ENCODE peak calls at places on chromosomes 3 and 15, in eight cellular contexts. One of them, this sample, is unnamed.

GRCh38 chr3:99774467-99774866 is 43.2 kb upstream of the CMSS1 start:
- DNase-seq in HepG2: no peak
- DNase-seq in upper lobe of left lung: no peak
- DNase-seq in ovary: no peak
- DNase-seq in SK-N-SH: no peak
- DNase-seq in transverse colon: no peak
- DNase-seq in A549: no peak
- DNase-seq in tibial nerve: no peak
- DNase-seq in this sample: no peak

GRCh38 chr15:59313703-59314332 is 58.9 kb downstream of the MYO1E start:
- DNase-seq in HepG2: peak
- DNase-seq in upper lobe of left lung: no peak
- DNase-seq in ovary: peak
- DNase-seq in SK-N-SH: no peak
- DNase-seq in transverse colon: peak
- DNase-seq in A549: peak
- DNase-seq in tibial nerve: peak
- DNase-seq in this sample: peak

GRCh38 chr15:101255615-101256350 is 3.9 kb upstream of the CHSY1 start:
- DNase-seq in HepG2: peak
- DNase-seq in upper lobe of left lung: no peak
- DNase-seq in ovary: peak
- DNase-seq in SK-N-SH: no peak
- DNase-seq in transverse colon: no peak
- DNase-seq in A549: peak
- DNase-seq in tibial nerve: no peak
- DNase-seq in this sample: no peak

GRCh38 chr3:135191690-135192089 is 396.6 kb downstream of the EPHB1 start:
- DNase-seq in HepG2: no peak
- DNase-seq in upper lobe of left lung: peak
- DNase-seq in ovary: no peak
- DNase-seq in SK-N-SH: no peak
- DNase-seq in transverse colon: no peak
- DNase-seq in A549: no peak
- DNase-seq in tibial nerve: no peak
- DNase-seq in this sample: no peak

GRCh38 chr15:69357773-69358765 is 56.1 kb upstream of the KIF23 start:
- DNase-seq in HepG2: peak
- DNase-seq in upper lobe of left lung: no peak
- DNase-seq in ovary: peak
- DNase-seq in SK-N-SH: no peak
- DNase-seq in transverse colon: no peak
- DNase-seq in A549: no peak
- DNase-seq in tibial nerve: no peak
- DNase-seq in this sample: peak

GRCh38 chr3:87309601-87310000 is 33.2 kb upstream of the POU1F1 start:
- DNase-seq in HepG2: no peak
- DNase-seq in upper lobe of left lung: no peak
- DNase-seq in ovary: no peak
- DNase-seq in SK-N-SH: no peak
- DNase-seq in transverse colon: no peak
- DNase-seq in A549: peak
- DNase-seq in tibial nerve: no peak
- DNase-seq in this sample: no peak

GRCh38 chr3:176106380-176106779 is 1090.9 kb downstream of the TBL1XR1 start:
- DNase-seq in HepG2: no peak
- DNase-seq in upper lobe of left lung: no peak
- DNase-seq in ovary: no peak
- DNase-seq in SK-N-SH: no peak
- DNase-seq in transverse colon: no peak
- DNase-seq in A549: no peak
- DNase-seq in tibial nerve: no peak
- DNase-seq in this sample: no peak

GRCh38 chr3:45084361-45084760 is 58.3 kb downstream of the CLEC3B start:
- DNase-seq in HepG2: no peak
- DNase-seq in upper lobe of left lung: no peak
- DNase-seq in ovary: no peak
- DNase-seq in SK-N-SH: no peak
- DNase-seq in transverse colon: no peak
- DNase-seq in A549: no peak
- DNase-seq in tibial nerve: no peak
- DNase-seq in this sample: no peak

GRCh38 chr3:7877312-7877711 is 624.3 kb upstream of the LMCD1 start:
- DNase-seq in HepG2: no peak
- DNase-seq in upper lobe of left lung: no peak
- DNase-seq in ovary: no peak
- DNase-seq in SK-N-SH: no peak
- DNase-seq in transverse colon: no peak
- DNase-seq in A549: no peak
- DNase-seq in tibial nerve: no peak
- DNase-seq in this sample: no peak

GRCh38 chr3:43583481-43583880 is 38.3 kb downstream of the ANO10 start:
- DNase-seq in HepG2: no peak
- DNase-seq in upper lobe of left lung: no peak
- DNase-seq in ovary: no peak
- DNase-seq in SK-N-SH: peak
- DNase-seq in transverse colon: no peak
- DNase-seq in A549: peak
- DNase-seq in tibial nerve: no peak
- DNase-seq in this sample: no peak

GRCh38 chr3:46900007-46900292 is 22.4 kb downstream of the PTH1R start:
- DNase-seq in HepG2: no peak
- DNase-seq in upper lobe of left lung: peak
- DNase-seq in ovary: no peak
- DNase-seq in SK-N-SH: peak
- DNase-seq in transverse colon: no peak
- DNase-seq in A549: no peak
- DNase-seq in tibial nerve: no peak
- DNase-seq in this sample: no peak

GRCh38 chr15:78837131-78837530 is 25.9 kb upstream of the ADAMTS7 start:
- DNase-seq in HepG2: no peak
- DNase-seq in upper lobe of left lung: no peak
- DNase-seq in ovary: no peak
- DNase-seq in SK-N-SH: no peak
- DNase-seq in transverse colon: no peak
- DNase-seq in A549: no peak
- DNase-seq in tibial nerve: no peak
- DNase-seq in this sample: no peak

GRCh38 chr3:195609229-195609628 is 25.5 kb upstream of the APOD start:
- DNase-seq in HepG2: no peak
- DNase-seq in upper lobe of left lung: no peak
- DNase-seq in ovary: no peak
- DNase-seq in SK-N-SH: no peak
- DNase-seq in transverse colon: no peak
- DNase-seq in A549: no peak
- DNase-seq in tibial nerve: no peak
- DNase-seq in this sample: peak

GRCh38 chr15:41821831-41822230 is 6.1 kb upstream of the JMJD7 start:
- DNase-seq in HepG2: no peak
- DNase-seq in upper lobe of left lung: no peak
- DNase-seq in ovary: no peak
- DNase-seq in SK-N-SH: no peak
- DNase-seq in transverse colon: no peak
- DNase-seq in A549: no peak
- DNase-seq in tibial nerve: no peak
- DNase-seq in this sample: no peak

GRCh38 chr3:15905041-15905440 is 107.3 kb upstream of the ANKRD28 start:
- DNase-seq in HepG2: no peak
- DNase-seq in upper lobe of left lung: no peak
- DNase-seq in ovary: no peak
- DNase-seq in SK-N-SH: no peak
- DNase-seq in transverse colon: no peak
- DNase-seq in A549: no peak
- DNase-seq in tibial nerve: no peak
- DNase-seq in this sample: no peak

GRCh38 chr3:158404319-158404718 is 166.7 kb upstream of the MLF1 start:
- DNase-seq in HepG2: no peak
- DNase-seq in upper lobe of left lung: no peak
- DNase-seq in ovary: no peak
- DNase-seq in SK-N-SH: no peak
- DNase-seq in transverse colon: no peak
- DNase-seq in A549: no peak
- DNase-seq in tibial nerve: no peak
- DNase-seq in this sample: no peak

GRCh38 chr3:158407844-158408517 is 163.0 kb upstream of the MLF1 start:
- DNase-seq in HepG2: no peak
- DNase-seq in upper lobe of left lung: no peak
- DNase-seq in ovary: no peak
- DNase-seq in SK-N-SH: no peak
- DNase-seq in transverse colon: no peak
- DNase-seq in A549: no peak
- DNase-seq in tibial nerve: no peak
- DNase-seq in this sample: no peak

GRCh38 chr3:158405507-158405906 is 165.5 kb upstream of the MLF1 start:
- DNase-seq in HepG2: no peak
- DNase-seq in upper lobe of left lung: no peak
- DNase-seq in ovary: no peak
- DNase-seq in SK-N-SH: no peak
- DNase-seq in transverse colon: no peak
- DNase-seq in A549: no peak
- DNase-seq in tibial nerve: no peak
- DNase-seq in this sample: no peak

GRCh38 chr3:158403013-158403412 is 168.0 kb upstream of the MLF1 start:
- DNase-seq in HepG2: no peak
- DNase-seq in upper lobe of left lung: no peak
- DNase-seq in ovary: no peak
- DNase-seq in SK-N-SH: peak
- DNase-seq in transverse colon: no peak
- DNase-seq in A549: no peak
- DNase-seq in tibial nerve: no peak
- DNase-seq in this sample: no peak

DNA sequence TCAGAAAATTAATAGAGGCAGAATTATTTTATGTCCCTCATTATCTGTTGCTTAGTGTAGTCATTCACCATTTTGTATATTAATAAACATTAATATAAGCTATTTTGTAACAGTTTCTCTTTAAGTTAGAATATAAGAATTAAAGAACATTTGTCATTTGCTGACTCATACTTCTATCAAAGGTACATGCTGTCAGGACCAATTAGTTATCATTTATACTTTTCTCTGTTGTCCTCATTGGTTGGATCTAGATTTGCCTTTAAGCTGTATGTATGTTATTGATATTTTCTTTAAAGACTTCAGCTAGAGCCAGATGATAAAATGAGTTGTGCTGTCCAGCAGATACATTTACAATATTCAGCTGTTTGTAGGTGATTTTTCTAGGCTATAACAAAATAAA is 168.4 kb upstream of the MLF1 start:
- DNase-seq in HepG2: no peak
- DNase-seq in upper lobe of left lung: no peak
- DNase-seq in ovary: no peak
- DNase-seq in SK-N-SH: no peak
- DNase-seq in transverse colon: no peak
- DNase-seq in A549: no peak
- DNase-seq in tibial nerve: no peak
- DNase-seq in this sample: no peak
- TF ChIP-seq EP300 in HepG2: no peak
- TF ChIP-seq EP300 in upper lobe of left lung: no peak
- TF ChIP-seq EP300 in ovary: no peak
- TF ChIP-seq EP300 in SK-N-SH: no peak
- TF ChIP-seq EP300 in transverse colon: no peak
- TF ChIP-seq EP300 in A549: no peak
- TF ChIP-seq EP300 in tibial nerve: no peak
- TF ChIP-seq EP300 in this sample: no peak

DNA sequence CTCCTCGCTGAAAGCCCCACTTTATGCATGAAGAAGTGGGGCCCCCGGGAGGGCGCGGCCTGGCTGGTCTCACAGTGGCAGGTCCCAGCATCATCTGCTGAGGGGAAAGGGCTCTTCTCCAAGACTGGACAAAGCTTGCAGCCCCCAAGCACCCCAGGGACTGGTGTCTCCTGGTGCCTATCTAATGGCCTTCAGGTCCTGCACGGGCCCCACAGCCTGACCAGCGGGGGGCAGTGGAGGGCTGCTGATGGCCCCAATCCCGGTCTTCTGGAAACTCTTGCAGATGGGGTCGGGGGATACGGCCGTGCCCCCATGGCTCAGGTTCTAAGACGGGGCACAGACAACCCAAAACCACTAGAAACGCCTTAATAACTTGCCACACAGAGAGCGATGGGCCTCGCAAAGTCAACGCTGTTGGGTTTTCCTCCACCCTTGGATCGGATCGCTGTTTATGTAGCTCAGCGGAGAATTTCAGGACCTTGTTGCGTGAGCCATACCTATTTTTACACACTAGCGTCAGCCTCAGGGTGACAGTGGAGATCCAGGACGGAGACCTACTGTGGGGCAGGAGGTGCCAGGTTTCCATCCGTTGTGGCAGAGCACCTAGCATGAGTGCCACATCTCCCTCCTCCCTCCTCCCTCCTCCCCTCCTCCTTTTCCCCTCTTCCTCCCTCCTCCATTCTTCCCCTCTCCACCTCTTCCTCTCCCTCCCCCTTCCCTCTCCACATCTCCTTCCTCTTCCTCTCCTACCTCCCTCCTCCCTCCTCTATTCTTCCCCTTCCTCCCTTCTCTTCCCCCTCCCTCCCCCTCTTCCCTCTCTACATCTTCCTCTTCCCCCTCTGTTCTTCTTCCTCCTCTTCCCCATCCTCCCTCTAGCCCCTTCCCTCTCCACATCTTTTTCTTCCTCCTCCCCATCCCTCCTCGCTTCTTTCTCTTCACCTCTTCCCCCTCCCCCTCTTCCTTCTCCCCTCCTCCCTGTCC is 79.3 kb upstream of the ALDH1L1 start:
- DNase-seq in HepG2: peak
- DNase-seq in upper lobe of left lung: peak
- DNase-seq in ovary: peak
- DNase-seq in SK-N-SH: peak
- DNase-seq in transverse colon: peak
- DNase-seq in A549: peak
- DNase-seq in tibial nerve: no peak
- DNase-seq in this sample: peak
- TF ChIP-seq CTCF in HepG2: peak
- TF ChIP-seq CTCF in upper lobe of left lung: peak
- TF ChIP-seq CTCF in ovary: peak
- TF ChIP-seq CTCF in SK-N-SH: peak
- TF ChIP-seq CTCF in transverse colon: peak
- TF ChIP-seq CTCF in A549: no peak
- TF ChIP-seq CTCF in tibial nerve: peak
- TF ChIP-seq CTCF in this sample: peak

DNA sequence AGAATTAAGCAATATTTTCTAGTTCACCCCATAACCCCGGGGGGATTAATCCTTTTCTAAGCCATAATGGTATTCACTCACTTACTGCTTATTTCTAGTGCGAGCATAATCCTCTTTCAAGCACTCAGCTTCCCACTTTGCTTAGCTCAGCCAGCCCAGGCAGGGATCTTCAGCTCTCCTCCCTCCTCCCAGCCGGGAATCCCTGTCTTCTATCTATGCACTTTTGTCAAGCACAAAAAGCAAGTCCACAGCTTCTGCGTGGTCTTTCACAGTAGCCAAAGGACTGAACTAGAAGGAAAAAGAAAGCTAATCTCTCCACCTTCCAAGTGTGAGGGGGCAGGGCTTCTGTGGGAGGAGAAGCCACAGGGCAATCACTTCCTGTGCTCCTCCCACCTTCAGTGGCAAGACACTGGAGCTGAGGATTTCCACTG is 62.8 kb downstream of the PEX5L start:
- DNase-seq in HepG2: no peak
- DNase-seq in upper lobe of left lung: no peak
- DNase-seq in ovary: no peak
- DNase-seq in SK-N-SH: no peak
- DNase-seq in transverse colon: no peak
- DNase-seq in A549: no peak
- DNase-seq in tibial nerve: no peak
- DNase-seq in this sample: no peak
- TF ChIP-seq EP300 in HepG2: no peak
- TF ChIP-seq EP300 in upper lobe of left lung: no peak
- TF ChIP-seq EP300 in ovary: no peak
- TF ChIP-seq EP300 in SK-N-SH: no peak
- TF ChIP-seq EP300 in transverse colon: no peak
- TF ChIP-seq EP300 in A549: no peak
- TF ChIP-seq EP300 in tibial nerve: no peak
- TF ChIP-seq EP300 in this sample: no peak

GRCh38 chr3:159781867-159782266 is 206.8 kb upstream of the IL12A start:
- DNase-seq in HepG2: no peak
- DNase-seq in upper lobe of left lung: no peak
- DNase-seq in ovary: no peak
- DNase-seq in SK-N-SH: no peak
- DNase-seq in transverse colon: peak
- DNase-seq in A549: no peak
- DNase-seq in tibial nerve: no peak
- DNase-seq in this sample: no peak
- TF ChIP-seq CTCF in HepG2: peak
- TF ChIP-seq CTCF in upper lobe of left lung: no peak
- TF ChIP-seq CTCF in ovary: no peak
- TF ChIP-seq CTCF in SK-N-SH: no peak
- TF ChIP-seq CTCF in transverse colon: peak
- TF ChIP-seq CTCF in A549: peak
- TF ChIP-seq CTCF in tibial nerve: no peak
- TF ChIP-seq CTCF in this sample: no peak